ENCODE peak calls at places on chromosomes 16 and 17, in seven cellular contexts. W is HFFc6; T is non-pigmented ciliary epithelial cell; J is dorsolateral prefrontal cortex; Y is stimulated activated CD4-positive, alpha-beta T cell treated with anti-CD3 and anti-CD28 coated beads, Interleukin-1b, Interleukin-23, amount 100 ng/mL, for 1 hour; Q is heart right ventricle; C is AG10803. S is an unnamed sample.

GRCh38 chr16:24700549-24701392 is 28.7 kb upstream of the TNRC6A start:
- DNase-seq in Q (peak; percentile 87), C (peak; percentile 99), T (peak; percentile 95), J (peak; percentile 40), W (peak; percentile 98), Y (no peak), S (peak; percentile 80)

GRCh38 chr16:85969159-85969558 is 70.2 kb downstream of the IRF8 start:
- DNase-seq in W (peak; percentile 50), T (peak; percentile 30), J (no peak), C (peak; percentile 30), Q (no peak), Y (no peak), S (no peak)

GRCh38 chr17:5772720-5773119 is 188.4 kb upstream of the NLRP1 start:
- DNase-seq in C (no peak), T (no peak), J (no peak), Q (no peak), W (no peak), Y (no peak), S (no peak)

GRCh38 chr17:81090361-81091133 is 55.6 kb downstream of the BAIAP2 start:
- DNase-seq in W (no peak), Q (no peak), C (peak; percentile 57), Y (peak; percentile 9), T (no peak), J (no peak), S (peak; percentile 89)

GRCh38 chr17:59004338-59005111 is 102.2 kb downstream of the TRIM37 start:
- DNase-seq in C (peak; percentile 54), Y (peak; percentile 53), Q (peak; percentile 58), W (peak; percentile 21), J (peak; percentile 55), T (no peak), S (peak; percentile 53)

GRCh38 chr17:7790150-7790549 is 43.9 kb upstream of the KDM6B start:
- DNase-seq in Y (no peak), Q (no peak), W (no peak), T (no peak), C (no peak), J (no peak), S (no peak)

GRCh38 chr16:65621640-65622039 is 499.8 kb upstream of the CDH11 start:
- DNase-seq in Q (no peak), C (no peak), J (no peak), W (no peak), Y (no peak), T (no peak), S (no peak)

GRCh38 chr17:12409082-12409481 is 256.6 kb upstream of the MYOCD start:
- DNase-seq in J (no peak), Q (no peak), C (no peak), T (no peak), Y (no peak), W (no peak), S (no peak)

GRCh38 chr17:37826497-37827115 is 81.7 kb upstream of the HNF1B start:
- DNase-seq in J (no peak), C (no peak), W (no peak), Q (no peak), Y (no peak), T (no peak), S (peak; percentile 62)

GRCh38 chr17:4006745-4007211 is 42.5 kb upstream of the ATP2A3 start:
- DNase-seq in J (no peak), T (no peak), C (no peak), Y (no peak), Q (no peak), W (no peak), S (no peak)

GRCh38 chr17:79192503-79193500 is 118.2 kb downstream of the ENGASE start:
- DNase-seq in J (no peak), C (peak; percentile 7), W (peak; percentile 7), Q (peak; percentile 26), Y (no peak), T (no peak), S (no peak)

GRCh38 chr17:75764711-75765421 is at the start of gene GALK1:
- DNase-seq in C (peak; percentile 64), Q (peak; percentile 73), J (peak; percentile 62), Y (peak; percentile 54), T (no peak), W (peak; percentile 43), S (peak; percentile 83)

GRCh38 chr17:57679356-57679755 is 65.7 kb downstream of the CCDC182 start:
- DNase-seq in W (no peak), Y (no peak), J (no peak), T (no peak), Q (no peak), C (no peak), S (no peak)